ENCODE peak calls at places on chromosomes 6 and 20, in five cellular contexts. Q is stomach, F is AG04450, H is lower lobe of right lung, W is LNCaP clone FGC. G is an unnamed sample.
A peak's percentile ranks its signal among the peaks of the same experiment; 100 is the strongest.

GRCh38 chr20:49713779-49714712 is at the start of gene B4GALT5:
- DNase-seq in Q (peak; percentile 73), F (peak; percentile 48), H (peak; percentile 78), W (no peak), G (no peak)

GRCh38 chr6:70166088-70166958 is 136.6 kb downstream of the COL9A1 start:
- DNase-seq in Q (peak; percentile 60), F (peak; percentile 1), H (peak; percentile 44), W (no peak), G (no peak)

GRCh38 chr6:42147138-42147562 is 4.7 kb upstream of the C6orf132 start:
- DNase-seq in Q (peak; percentile 60), F (no peak), H (no peak), W (peak; percentile 90), G (no peak)

GRCh38 chr6:81911446-81911845 is 159.0 kb upstream of the TENT5A start:
- DNase-seq in Q (no peak), F (no peak), H (no peak), W (no peak), G (no peak)

GRCh38 chr20:62741191-62741676 is 32.6 kb downstream of the NTSR1 start:
- DNase-seq in Q (no peak), F (no peak), H (peak; percentile 16), W (no peak), G (no peak)

GRCh38 chr20:48339147-48339985 is 488.4 kb downstream of the PREX1 start:
- DNase-seq in Q (no peak), F (peak; percentile 41), H (no peak), W (no peak), G (no peak)

GRCh38 chr6:108133594-108134179 is 32.1 kb upstream of the NR2E1 start:
- DNase-seq in Q (peak; percentile 71), F (peak; percentile 39), H (peak; percentile 79), W (peak; percentile 38), G (peak; percentile 9)

GRCh38 chr20:53655909-53656652 is 62.4 kb upstream of the ZNF217 start:
- DNase-seq in Q (no peak), F (no peak), H (no peak), W (no peak), G (no peak)

GRCh38 chr6:40692311-40692710 is 105.1 kb upstream of the LRFN2 start:
- DNase-seq in Q (no peak), F (no peak), H (no peak), W (no peak), G (no peak)

GRCh38 chr20:36271639-36272546 is 34.2 kb upstream of the DLGAP4 start:
- DNase-seq in Q (no peak), F (no peak), H (no peak), W (no peak), G (no peak)

GRCh38 chr20:54875307-54875706 is 399.9 kb downstream of the DOK5 start:
- DNase-seq in Q (no peak), F (no peak), H (no peak), W (no peak), G (no peak)

GRCh38 chr6:122996797-122997520 is 924 bp downstream of the CLVS2 start:
- DNase-seq in Q (no peak), F (no peak), H (no peak), W (no peak), G (no peak)

GRCh38 chr6:25254671-25255070 is 24.5 kb upstream of the CARMIL1 start:
- DNase-seq in Q (no peak), F (no peak), H (no peak), W (no peak), G (no peak)

GRCh38 chr6:25717856-25718740 is 36.4 kb upstream of the SLC17A4 start:
- DNase-seq in Q (no peak), F (no peak), H (no peak), W (no peak), G (no peak)

GRCh38 chr20:25050501-25051350 is 7.2 kb downstream of the ACSS1 start:
- DNase-seq in Q (peak; percentile 22), F (no peak), H (no peak), W (no peak), G (no peak)

GRCh38 chr20:1254307-1254706 is 11.8 kb upstream of the SNPH start:
- DNase-seq in Q (no peak), F (no peak), H (no peak), W (no peak), G (no peak)

GRCh38 chr20:23244207-23244915 is 106.2 kb upstream of the NXT1 start:
- DNase-seq in Q (no peak), F (no peak), H (no peak), W (no peak), G (no peak)

GRCh38 chr6:51398793-51399192 is 580.1 kb downstream of the TFAP2B start:
- DNase-seq in Q (no peak), F (no peak), H (no peak), W (no peak), G (no peak)
- TF ChIP-seq CTCF in Q (no peak), F (no peak), H (no peak), W (peak; percentile 3), G (no peak)

GRCh38 chr6:112835078-112835477 is 487.9 kb downstream of the RFPL4B start:
- DNase-seq in Q (no peak), F (no peak), H (no peak), W (no peak), G (no peak)

GRCh38 chr6:112827793-112828192 is 480.7 kb downstream of the RFPL4B start:
- DNase-seq in Q (no peak), F (no peak), H (no peak), W (no peak), G (no peak)

GRCh38 chr6:112833546-112834215 is 486.6 kb downstream of the RFPL4B start:
- DNase-seq in Q (no peak), F (no peak), H (no peak), W (no peak), G (no peak)

DNA sequence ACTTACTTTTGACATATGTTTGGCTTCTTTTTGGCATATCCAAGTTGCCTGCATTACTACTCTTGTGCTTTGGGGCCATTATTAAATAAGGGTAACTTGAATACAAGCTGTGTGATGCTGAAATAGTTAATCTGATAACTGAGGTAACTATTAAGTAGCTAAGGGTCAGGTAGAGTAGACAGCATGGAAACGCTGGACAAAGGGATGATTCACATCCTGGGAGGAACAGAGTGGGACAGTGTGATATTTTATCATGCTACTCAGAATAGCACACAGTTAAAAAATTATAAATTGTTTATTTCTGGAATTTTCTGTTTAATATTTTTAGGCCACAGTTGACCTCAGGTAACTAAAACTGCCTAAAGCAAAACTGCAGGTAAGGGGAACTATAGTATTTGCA is 483.9 kb downstream of the RFPL4B start:
- DNase-seq in Q (no peak), F (no peak), H (no peak), W (no peak), G (no peak)
- TF ChIP-seq CTCF in Q (no peak), F (no peak), H (no peak), W (no peak), G (no peak)

DNA sequence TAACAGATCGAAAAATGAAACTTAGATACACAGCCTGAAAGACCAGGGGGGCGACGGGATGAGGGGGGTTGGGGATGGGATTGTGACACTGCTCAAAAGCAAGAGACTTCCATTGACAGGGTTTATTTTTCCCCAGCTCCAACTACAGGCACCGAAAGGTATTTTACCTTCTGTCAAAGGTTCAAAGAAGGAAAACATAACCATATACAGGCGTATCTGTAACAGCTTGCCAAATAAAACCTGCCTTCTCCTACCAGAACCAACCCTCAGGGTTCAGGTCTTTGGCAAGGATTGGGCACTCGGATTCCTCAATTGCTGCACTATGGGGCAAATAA is 1.3 kb downstream of the EPHA7 start:
- DNase-seq in Q (no peak), F (no peak), H (no peak), W (no peak), G (no peak)
- TF ChIP-seq CTCF in Q (no peak), F (no peak), H (no peak), W (no peak), G (no peak)

GRCh38 chr6:1930356-1930755 is 315.0 kb downstream of the GMDS start:
- DNase-seq in Q (no peak), F (no peak), H (no peak), W (no peak), G (no peak)

GRCh38 chr6:1929931-1930330 is 315.5 kb downstream of the GMDS start:
- DNase-seq in Q (no peak), F (no peak), H (no peak), W (no peak), G (no peak)

GRCh38 chr6:1931817-1932216 is 313.6 kb downstream of the GMDS start:
- DNase-seq in Q (no peak), F (no peak), H (no peak), W (no peak), G (no peak)

GRCh38 chr6:1933292-1933691 is 312.1 kb downstream of the GMDS start:
- DNase-seq in Q (no peak), F (no peak), H (no peak), W (no peak), G (no peak)
- TF ChIP-seq CTCF in Q (no peak), F (no peak), H (no peak), W (no peak), G (no peak)

G was measured in BJ.